ENCODE peak calls at places on chromosomes 11 and 22, in ten cellular contexts. F is NCI-H774; Z is stimulated activated CD4-positive, alpha-beta T cell treated with anti-CD3 and anti-CD28 coated beads, TNF-alpha, amount 100 ng/mL, for 48 hours; X is COR-L47; C is IMR-90; W is A549; P is left ventricle myocardium superior; O is psoas muscle; E is left cardiac atrium; A is T follicular helper cell. G is an unnamed sample.

GRCh38 chr11:120652705-120653335 is 141.3 kb downstream of the GRIK4 start:
- DNase-seq in O (no peak), W (no peak), X (no peak), A (no peak), P (no peak), F (no peak), C (peak), E (no peak), Z (no peak), G (peak)

GRCh38 chr22:25205847-25206246 is 6.2 kb downstream of the CRYBB3 start:
- DNase-seq in O (no peak), W (no peak), C (no peak), E (no peak), Z (no peak), F (no peak), X (no peak), P (no peak), A (no peak), G (no peak)

GRCh38 chr11:108786281-108786990 is 121.6 kb downstream of the DDX10 start:
- DNase-seq in P (no peak), Z (no peak), E (no peak), F (no peak), C (no peak), O (no peak), A (no peak), X (no peak), W (no peak), G (no peak)

GRCh38 chr11:110373061-110373702 is 56.6 kb upstream of the FDX1 start:
- DNase-seq in Z (no peak), P (no peak), O (no peak), X (no peak), E (no peak), C (peak), W (no peak), F (no peak), A (no peak), G (no peak)

GRCh38 chr11:499201-500076 is 7.6 kb downstream of the RNH1 start:
- DNase-seq in A (no peak), E (no peak), P (peak), C (no peak), W (no peak), X (no peak), Z (no peak), F (no peak), O (peak), G (no peak)

GRCh38 chr11:130908770-130909625 is 7.3 kb downstream of the SNX19 start:
- DNase-seq in P (no peak), E (no peak), A (no peak), X (no peak), W (no peak), Z (no peak), O (no peak), C (peak), F (no peak), G (peak)

GRCh38 chr11:86620796-86621575 is 51.4 kb downstream of the ME3 start:
- DNase-seq in C (peak), F (no peak), X (no peak), Z (no peak), W (no peak), P (no peak), A (no peak), O (peak), E (no peak), G (no peak)

GRCh38 chr22:21078916-21079315 is 33.2 kb downstream of the LRRC74B start:
- DNase-seq in O (no peak), E (no peak), X (no peak), P (no peak), F (no peak), A (no peak), W (no peak), C (no peak), Z (no peak), G (no peak)

GRCh38 chr11:111843659-111844058 is 27.7 kb downstream of the ALG9 start:
- DNase-seq in E (no peak), Z (no peak), C (no peak), P (no peak), A (no peak), X (no peak), O (no peak), W (no peak), F (no peak), G (no peak)

GRCh38 chr11:1546536-1547466 is 25.3 kb downstream of the DUSP8 start:
- DNase-seq in A (no peak), Z (peak), P (peak), C (peak), F (peak), O (peak), W (peak), E (peak), X (peak), G (peak)

GRCh38 chr11:112922606-112923005 is 38.6 kb upstream of the NCAM1 start:
- DNase-seq in E (no peak), P (no peak), A (no peak), W (no peak), X (no peak), Z (no peak), F (peak), O (no peak), C (no peak), G (no peak)

GRCh38 chr11:2754008-2754407 is 54.2 kb upstream of the KCNQ1OT1 start:
- DNase-seq in C (no peak), P (no peak), F (no peak), W (no peak), A (no peak), O (no peak), E (no peak), Z (no peak), X (no peak), G (no peak)

G was measured in dermis blood vessel endothelial cell.